ENCODE peak calls at places on chromosomes 13 and 19, in seven cellular contexts. D, M, G, J, Y, V and C are unnamed samples.

GRCh38 chr13:27354379-27354778 is 70.0 kb upstream of the GTF3A start:
- DNase-seq in D (no peak), M (no peak), G (no peak), J (no peak), Y (no peak), V (no peak), C (peak)

GRCh38 chr19:43809762-43810696 is 7.8 kb upstream of the LYPD5 start:
- DNase-seq in D (peak), M (peak), G (peak), J (peak), Y (no peak), V (no peak), C (peak)

GRCh38 chr19:55986487-55986886 is at the start of gene NLRP5:
- DNase-seq in D (no peak), M (no peak), G (no peak), J (no peak), Y (no peak), V (no peak), C (no peak)

GRCh38 chr13:40975441-40975840 is 43.7 kb downstream of the ELF1 start:
- DNase-seq in D (no peak), M (no peak), G (no peak), J (no peak), Y (no peak), V (no peak), C (no peak)

GRCh38 chr19:43525836-43526771 is 897 bp downstream of the ETHE1 start:
- DNase-seq in D (peak), M (no peak), G (peak), J (peak), Y (no peak), V (no peak), C (no peak)

GRCh38 chr13:59533561-59534337 is 630.0 kb downstream of the DIAPH3 start:
- DNase-seq in D (no peak), M (no peak), G (no peak), J (no peak), Y (no peak), V (no peak), C (no peak)

GRCh38 chr13:111846396-111847174 is 220.4 kb upstream of the SOX1 start:
- DNase-seq in D (no peak), M (no peak), G (no peak), J (no peak), Y (no peak), V (no peak), C (no peak)

GRCh38 chr13:40652588-40652940 is 13.9 kb downstream of the FOXO1 start:
- DNase-seq in D (no peak), M (no peak), G (no peak), J (no peak), Y (no peak), V (no peak), C (no peak)

GRCh38 chr19:49710372-49710951 is 19.5 kb downstream of the CPT1C start:
- DNase-seq in D (no peak), M (peak), G (no peak), J (no peak), Y (no peak), V (no peak), C (no peak)

GRCh38 chr19:44587863-44588752 is 25.3 kb upstream of the IGSF23 start:
- DNase-seq in D (no peak), M (peak), G (no peak), J (no peak), Y (no peak), V (no peak), C (peak)

GRCh38 chr19:50328257-50329145 is 676 bp downstream of the KCNC3 start:
- DNase-seq in D (no peak), M (no peak), G (peak), J (peak), Y (no peak), V (no peak), C (no peak)

GRCh38 chr19:35116085-35116801 is 620 bp downstream of the FXYD3 start:
- DNase-seq in D (peak), M (no peak), G (no peak), J (no peak), Y (no peak), V (no peak), C (no peak)

DNA sequence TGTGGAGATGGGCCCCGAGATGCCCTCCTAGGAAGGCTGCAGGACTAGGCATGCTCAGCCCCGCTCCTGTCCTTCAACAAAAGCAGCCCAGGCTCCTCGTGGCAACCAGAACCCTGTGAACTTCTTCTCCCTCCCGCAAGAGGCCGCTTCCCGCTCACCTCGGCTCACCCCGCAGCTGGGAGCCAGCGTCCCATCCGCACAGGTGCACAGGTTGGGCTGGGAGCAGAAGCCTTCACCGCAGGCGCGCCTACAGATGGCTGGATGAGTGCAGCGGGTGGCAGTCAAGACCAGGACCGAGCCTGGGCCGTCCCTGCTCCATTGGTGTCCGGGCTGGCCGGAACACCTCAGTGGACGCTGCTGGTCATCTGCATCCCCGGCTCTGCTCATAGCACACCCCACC is 3.4 kb downstream of the FBN3 start:
- DNase-seq in D (no peak), M (no peak), G (peak), J (no peak), Y (no peak), V (no peak), C (no peak)
- TF ChIP-seq CTCF in D (no peak), M (no peak), G (no peak), J (no peak), Y (no peak), V (no peak), C (no peak)

DNA sequence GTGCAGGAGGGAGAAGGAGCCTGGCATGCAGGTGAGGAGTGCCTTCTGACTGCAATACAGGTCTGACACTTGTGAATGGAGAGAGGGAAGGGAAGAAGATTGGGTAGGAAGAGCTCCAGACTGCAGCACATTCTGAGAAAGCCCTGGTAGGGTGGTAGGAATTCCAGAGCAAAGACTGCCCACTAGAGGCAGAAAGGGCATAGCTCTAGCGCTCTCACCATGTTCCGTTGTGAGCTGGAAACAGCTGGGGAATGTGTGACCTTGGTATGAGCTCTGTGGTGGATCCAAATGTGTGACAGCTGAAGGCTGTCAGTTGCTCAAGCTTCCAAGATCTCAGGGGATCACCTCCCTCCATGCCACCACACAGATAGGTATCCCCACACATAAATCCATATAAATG is 2.9 kb upstream of the MTUS2 start:
- DNase-seq in D (no peak), M (no peak), G (peak), J (no peak), Y (no peak), V (no peak), C (no peak)
- TF ChIP-seq CTCF in D (no peak), M (no peak), G (peak), J (peak), Y (no peak), V (no peak), C (no peak)

GRCh38 chr19:42293539-42293938 is 8.4 kb upstream of the PRR19 start:
- DNase-seq in D (no peak), M (no peak), G (peak), J (no peak), Y (no peak), V (no peak), C (no peak)
- TF ChIP-seq CTCF in D (no peak), M (peak), G (no peak), J (no peak), Y (no peak), V (no peak), C (no peak)

DNA sequence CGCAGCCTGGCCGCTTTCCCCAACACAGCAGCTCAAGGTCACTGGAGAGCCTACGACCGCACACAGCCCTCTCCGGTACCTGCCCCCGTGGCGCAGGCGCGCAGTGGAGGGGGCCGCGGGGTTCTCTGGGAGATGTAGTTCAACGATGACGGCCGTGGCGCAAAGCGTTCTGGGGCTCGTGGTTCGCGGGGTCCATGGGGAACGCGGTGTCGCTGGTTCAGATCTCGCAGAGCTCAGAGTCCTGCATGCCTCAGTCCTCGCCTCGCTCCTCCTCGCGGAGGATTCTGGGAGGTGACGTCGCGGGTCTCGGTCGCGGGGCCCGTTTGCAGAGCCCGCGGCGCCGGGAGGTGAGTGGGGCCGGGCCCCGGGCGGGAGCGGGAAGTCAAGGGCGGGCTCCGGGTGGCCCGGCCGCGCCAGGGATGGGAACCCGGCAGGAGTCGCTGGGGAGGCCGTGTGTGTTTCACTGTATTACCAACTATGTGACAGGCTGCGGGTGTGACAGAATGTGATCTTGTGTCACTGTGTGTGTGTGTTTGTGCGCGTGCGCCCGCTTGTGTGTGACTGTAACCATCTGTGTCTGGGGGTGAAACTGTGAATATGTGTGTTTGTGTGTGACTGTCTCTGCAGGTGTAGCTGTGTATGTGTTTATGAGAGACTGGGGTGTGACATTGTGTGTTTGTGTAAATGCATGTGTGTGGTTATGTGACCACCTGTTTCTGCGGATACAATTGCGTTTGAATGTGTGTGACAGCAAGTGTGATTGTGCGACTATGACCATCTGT is at the start of gene ZNF527:
- DNase-seq in D (peak), M (peak), G (peak), J (peak), Y (peak), V (peak), C (peak)
- TF ChIP-seq CTCF in D (no peak), M (no peak), G (no peak), J (peak), Y (no peak), V (peak), C (peak)

GRCh38 chr13:102940143-102940542 is 94.3 kb downstream of the ERCC5 start:
- DNase-seq in D (no peak), M (no peak), G (no peak), J (no peak), Y (no peak), V (no peak), C (no peak)
- TF ChIP-seq CTCF in D (no peak), M (no peak), G (peak), J (no peak), Y (no peak), V (no peak), C (no peak)